ENCODE peak calls at places on chromosomes 5 and 9, in six cellular contexts. L is small intestine, U is mucosa of descending colon, X is PC-3, N is GM23338, R is pancreas. P is an unnamed sample.

GRCh38 chr5:91049800-91050199 is 333.3 kb downstream of the ARRDC3 start:
- DNase-seq in U (no peak), X (peak; percentile 86), R (no peak), L (no peak), N (no peak), P (no peak)

GRCh38 chr5:113092683-113093082 is 116.1 kb downstream of the DCP2 start:
- DNase-seq in L (no peak), X (peak; percentile 59), U (peak; percentile 22), R (no peak), N (no peak), P (no peak)

GRCh38 chr5:174229640-174230350 is 184.3 kb downstream of the NSG2 start:
- DNase-seq in L (no peak), U (no peak), N (no peak), R (no peak), X (peak; percentile 20), P (no peak)

GRCh38 chr5:109921735-109922395 is 232.1 kb downstream of the MAN2A1 start:
- DNase-seq in N (no peak), L (no peak), U (no peak), R (no peak), X (no peak), P (no peak)

GRCh38 chr9:94144394-94144793 is 60.1 kb downstream of the PTPDC1 start:
- DNase-seq in L (no peak), N (no peak), X (no peak), R (no peak), U (no peak), P (no peak)

GRCh38 chr9:113228130-113228665 is 6.9 kb downstream of the SLC31A1 start:
- DNase-seq in U (no peak), R (no peak), N (no peak), X (no peak), L (peak; percentile 55), P (no peak)

GRCh38 chr9:89020754-89021153 is 29.5 kb downstream of the S1PR3 start:
- DNase-seq in R (no peak), U (no peak), X (peak; percentile 13), L (no peak), N (no peak), P (no peak)

GRCh38 chr9:2634158-2634557 is 12.6 kb downstream of the VLDLR start:
- DNase-seq in R (no peak), X (no peak), N (no peak), L (no peak), U (no peak), P (no peak)

GRCh38 chr5:88667187-88668141 is 215.5 kb downstream of the MEF2C start:
- DNase-seq in N (peak; percentile 94), R (no peak), X (peak; percentile 11), U (no peak), L (no peak), P (no peak)

GRCh38 chr5:17805426-17805825 is 171.2 kb downstream of the TAF11L14 start:
- DNase-seq in X (peak; percentile 59), U (no peak), L (no peak), R (no peak), N (no peak), P (no peak)

GRCh38 chr5:180470361-180470760 is 23.8 kb upstream of the CNOT6 start:
- DNase-seq in R (peak; percentile 37), L (peak; percentile 60), U (peak; percentile 33), X (no peak), N (no peak), P (no peak)

GRCh38 chr9:130982636-130983282 is 26.2 kb upstream of the LAMC3 start:
- DNase-seq in U (no peak), R (no peak), L (no peak), X (no peak), N (no peak), P (no peak)

DNA sequence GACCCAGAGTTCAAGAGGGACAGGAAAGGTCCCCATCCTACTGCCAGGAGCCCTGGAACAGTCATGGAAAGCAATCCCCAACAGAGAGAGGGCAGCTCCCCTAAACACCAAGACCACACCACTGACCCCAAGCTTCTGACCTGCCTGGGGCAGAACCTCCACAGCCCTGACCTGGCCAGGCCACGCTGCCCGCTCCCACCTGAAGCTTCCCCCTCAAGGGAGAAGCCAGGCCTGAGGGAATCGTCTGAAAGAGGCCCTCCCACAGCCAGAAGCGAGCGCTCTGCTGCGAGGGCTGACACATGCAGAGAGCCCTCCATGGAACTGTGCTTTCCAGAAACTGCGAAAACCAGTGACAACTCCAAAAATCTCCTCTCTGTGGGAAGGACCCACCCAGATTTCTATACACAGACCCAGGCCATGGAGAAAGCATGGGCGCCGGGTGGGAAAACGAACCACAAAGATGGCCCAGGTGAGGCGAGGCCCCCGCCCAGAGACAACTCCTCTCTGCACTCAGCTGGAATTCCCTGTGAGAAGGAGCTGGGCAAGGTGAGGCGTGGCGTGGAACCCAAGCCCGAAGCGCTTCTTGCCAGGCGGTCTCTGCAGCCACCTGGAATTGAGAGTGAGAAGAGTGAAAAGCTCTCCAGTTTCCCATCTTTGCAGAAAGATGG is 31.6 kb downstream of the CD180 start:
- DNase-seq in R (no peak), X (no peak), N (no peak), L (no peak), U (no peak), P (no peak)
- H3K4me3 ChIP-seq in R (no peak overlapping the region), X (no peak overlapping the region), N (no peak overlapping the region), L (no peak overlapping the region), U (no peak overlapping the region), P (no peak overlapping the region)

GRCh38 chr5:119315516-119315949 is 40.3 kb upstream of the TNFAIP8 start:
- DNase-seq in N (no peak), X (peak; percentile 44), L (peak; percentile 40), U (no peak), R (no peak), P (no peak)

GRCh38 chr5:119312403-119312802 is 43.4 kb upstream of the TNFAIP8 start:
- DNase-seq in U (no peak), R (no peak), L (no peak), X (no peak), N (no peak), P (no peak)

GRCh38 chr5:119311688-119312087 is 44.1 kb upstream of the TNFAIP8 start:
- DNase-seq in N (no peak), U (no peak), R (no peak), X (no peak), L (no peak), P (no peak)

GRCh38 chr5:119313876-119314605 is 41.8 kb upstream of the TNFAIP8 start:
- DNase-seq in U (no peak), L (no peak), R (no peak), N (no peak), X (no peak), P (no peak)

GRCh38 chr5:119313207-119313606 is 42.6 kb upstream of the TNFAIP8 start:
- DNase-seq in L (no peak), U (no peak), X (no peak), N (no peak), R (no peak), P (no peak)
- H3K4me1 ChIP-seq in L (peaks cover 2% of the 10 kb centered on the region), U (peaks cover 3% of the 10 kb centered on the region), X (no peaks in the 10 kb centered on the region), N (no peaks in the 10 kb centered on the region), R (peaks cover 13% of the 10 kb centered on the region), P (peaks cover 22% of the 10 kb centered on the region)

DNA sequence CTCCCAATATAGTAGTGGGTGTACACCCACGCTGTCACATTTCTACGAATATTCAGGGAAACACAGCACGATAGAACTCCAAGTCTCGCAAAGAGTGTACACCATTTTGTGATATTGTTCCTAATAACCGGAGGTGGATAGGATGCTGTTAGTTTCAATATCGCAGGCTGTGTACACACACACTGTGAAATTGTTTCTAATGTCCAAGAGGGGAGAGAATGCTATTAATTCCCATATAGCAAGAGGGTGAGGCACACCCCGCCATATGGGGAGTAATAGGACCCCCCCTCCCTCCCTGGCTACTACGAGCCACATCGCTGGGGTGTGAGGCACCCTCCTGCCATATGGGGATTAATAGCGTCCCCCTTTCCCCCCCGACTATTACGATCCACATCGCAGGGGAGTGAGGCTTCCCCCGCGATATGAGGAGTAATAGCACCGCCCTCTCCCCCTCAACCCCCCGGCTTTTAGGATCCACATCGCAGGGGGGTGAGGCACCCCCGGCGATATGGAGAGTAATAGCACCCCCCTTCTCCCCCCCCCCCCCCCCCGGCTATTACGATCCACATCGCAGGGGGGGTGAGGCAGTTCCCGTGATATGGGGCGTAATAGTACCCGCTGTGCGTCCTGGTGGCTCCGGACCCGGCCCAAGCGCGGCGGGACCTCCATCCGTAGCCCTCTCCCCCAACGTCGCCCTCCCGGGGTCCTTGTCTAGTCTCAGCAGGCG is 565 bp upstream of the STK32A start:
- DNase-seq in U (no peak), X (no peak), N (peak; percentile 27), L (no peak), R (peak; percentile 54), P (peak; percentile 59)
- H3K4me3 ChIP-seq in U (no peak overlapping the region), X (peak overlapping the region; percentile 76), N (peak overlapping the region; percentile 81), L (peak overlapping the region; percentile 13), R (peak overlapping the region; percentile 51), P (peak overlapping the region; percentile 62)

DNA sequence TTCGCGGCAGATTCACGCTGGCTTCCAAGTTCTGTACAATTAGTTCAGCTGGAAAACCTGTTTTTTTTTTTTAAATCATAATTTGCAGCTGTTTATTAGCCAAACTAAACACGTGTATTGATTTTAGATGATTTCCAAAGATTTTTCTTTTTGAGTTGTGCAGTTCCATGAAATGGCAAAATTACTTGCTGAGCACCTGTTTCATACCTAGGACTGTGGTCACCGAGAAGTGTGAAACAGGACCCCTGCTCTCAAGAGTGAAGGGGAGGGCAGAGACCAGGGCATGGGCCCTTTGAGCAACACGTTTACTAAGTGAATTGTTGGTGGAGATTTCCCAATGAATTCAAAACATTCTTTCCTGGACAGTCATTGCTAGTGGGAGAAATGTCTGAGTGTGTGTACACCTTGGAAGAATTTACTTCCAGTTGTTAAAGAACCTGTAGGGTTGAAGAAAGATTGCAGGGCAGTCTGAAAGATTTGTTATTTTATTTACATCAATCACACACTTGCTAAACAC is 696 bp downstream of the SNX24 start:
- DNase-seq in R (no peak), U (no peak), X (peak; percentile 89), N (peak; percentile 23), L (peak; percentile 22), P (no peak)
- H3K4me1 ChIP-seq in R (peaks cover 6% of the 10 kb centered on the region), U (peaks cover 7% of the 10 kb centered on the region), X (peaks cover 47% of the 10 kb centered on the region), N (peaks cover 26% of the 10 kb centered on the region), L (no peaks in the 10 kb centered on the region), P (peaks cover 31% of the 10 kb centered on the region)

GRCh38 chr9:127897194-127897692 is 2.2 kb downstream of the ST6GALNAC6 start:
- DNase-seq in X (no peak), N (peak; percentile 93), U (peak; percentile 75), L (peak; percentile 25), R (peak; percentile 80), P (peak; percentile 96)
- H3K4me3 ChIP-seq in X (no peak overlapping the region), N (peak overlapping the region; percentile 46), U (no peak overlapping the region), L (no peak overlapping the region), R (no peak overlapping the region), P (peak overlapping the region; percentile 17)

DNA sequence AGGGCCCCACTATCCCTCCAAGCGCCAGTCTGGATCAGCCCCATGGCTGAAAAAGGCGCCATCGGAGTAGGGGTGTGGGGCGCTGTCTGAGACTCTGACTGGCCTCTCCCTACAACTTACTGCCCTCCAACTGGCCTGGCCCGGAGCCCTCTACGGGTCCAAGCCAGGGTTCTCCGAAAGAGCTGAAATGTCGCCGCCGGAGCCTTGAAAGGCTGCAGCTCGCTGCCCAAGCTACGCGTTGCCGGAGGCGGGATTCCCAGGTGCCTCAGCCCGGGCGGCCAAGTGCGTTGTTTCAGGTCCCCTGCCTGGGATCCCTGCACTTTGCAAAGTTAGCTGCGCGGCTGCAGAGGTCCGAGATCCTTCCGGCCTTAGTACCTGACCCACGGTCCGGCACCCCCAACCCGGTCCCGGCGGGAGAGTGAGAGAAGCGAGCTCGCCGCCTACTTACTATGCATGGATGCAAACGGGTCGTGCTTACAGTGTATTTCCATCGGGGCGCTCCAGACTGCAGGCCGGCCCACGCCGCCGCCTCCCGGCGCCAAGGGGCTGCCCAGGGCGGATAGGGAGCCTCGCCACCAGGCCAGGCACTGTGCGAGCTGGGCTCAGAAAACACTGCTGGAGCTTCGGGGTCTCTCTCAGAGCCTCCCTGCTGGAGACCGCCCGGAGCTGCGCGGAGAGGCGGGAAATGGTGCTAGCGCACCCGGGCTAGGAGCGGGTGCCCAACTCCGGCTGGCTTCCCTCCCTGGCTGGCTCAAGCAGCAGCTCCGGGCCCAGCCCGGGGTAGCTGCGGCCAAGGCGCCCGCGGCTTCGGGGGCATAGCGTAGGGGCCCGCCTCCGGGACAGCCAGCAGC is 7.8 kb downstream of the PAX5 start:
- DNase-seq in L (no peak), R (peak; percentile 68), N (peak; percentile 70), X (no peak), U (no peak), P (no peak)
- H3K4me1 ChIP-seq in L (peaks cover 2% of the 10 kb centered on the region), R (peaks cover 17% of the 10 kb centered on the region), N (peaks cover 45% of the 10 kb centered on the region), X (no peaks in the 10 kb centered on the region), U (peaks cover 31% of the 10 kb centered on the region), P (no peaks in the 10 kb centered on the region)

P was measured in sigmoid colon.